ENCODE peak calls at places on chromosome 14, in nine cellular contexts. U is Panc1; N is CD8-positive, alpha-beta T cell; B is left ventricle myocardium inferior; K is A673; P is tibial artery; C is IMR-90; E is PC-9; O is PC-3. V is an unnamed sample.

GRCh38 chr14:56816575-56817391 is 6.5 kb upstream of the OTX2 start:
- DNase-seq in U (no peak), N (no peak), B (no peak), K (peak; percentile 67), P (no peak), C (no peak), E (no peak), O (no peak), V (no peak)

GRCh38 chr14:29648045-29648444 is 279.6 kb downstream of the PRKD1 start:
- DNase-seq in U (no peak), N (no peak), B (no peak), K (peak; percentile 24), P (no peak), C (peak; percentile 5), E (no peak), O (no peak), V (no peak)

GRCh38 chr14:101232340-101233015 is 328.8 kb upstream of the DIO3 start:
- DNase-seq in U (no peak), N (no peak), B (no peak), K (no peak), P (no peak), C (peak; percentile 24), E (no peak), O (no peak), V (no peak)

GRCh38 chr14:78164226-78164853 is 5.8 kb upstream of the NRXN3 start:
- DNase-seq in U (no peak), N (no peak), B (no peak), K (peak; percentile 34), P (no peak), C (no peak), E (no peak), O (peak; percentile 24), V (no peak)

GRCh38 chr14:67853207-67853606 is 33.6 kb downstream of the RAD51B start:
- DNase-seq in U (no peak), N (no peak), B (no peak), K (no peak), P (no peak), C (no peak), E (no peak), O (no peak), V (no peak)

GRCh38 chr14:61211476-61212262 is 69.5 kb downstream of the TMEM30B start:
- DNase-seq in U (no peak), N (no peak), B (no peak), K (no peak), P (no peak), C (no peak), E (no peak), O (no peak), V (no peak)

GRCh38 chr14:82999802-83000201 is 1466.1 kb upstream of the SEL1L start:
- DNase-seq in U (no peak), N (no peak), B (no peak), K (peak; percentile 55), P (no peak), C (peak; percentile 22), E (no peak), O (no peak), V (no peak)

GRCh38 chr14:104113631-104114420 is 24.6 kb upstream of the KIF26A start:
- DNase-seq in U (no peak), N (no peak), B (peak; percentile 8), K (no peak), P (peak; percentile 55), C (no peak), E (no peak), O (no peak), V (peak; percentile 4)

GRCh38 chr14:94364964-94365363 is 23.4 kb downstream of the SERPINA1 start:
- DNase-seq in U (no peak), N (no peak), B (no peak), K (no peak), P (no peak), C (no peak), E (no peak), O (no peak), V (no peak)

GRCh38 chr14:102768223-102769048 is 8.8 kb upstream of the TRAF3 start:
- DNase-seq in U (no peak), N (no peak), B (no peak), K (no peak), P (no peak), C (no peak), E (no peak), O (no peak), V (peak; percentile 40)

GRCh38 chr14:39988939-39989338 is 556.7 kb upstream of the FBXO33 start:
- DNase-seq in U (peak; percentile 5), N (no peak), B (no peak), K (peak; percentile 54), P (no peak), C (no peak), E (peak; percentile 35), O (peak; percentile 78), V (no peak)

GRCh38 chr14:101587403-101587998 is 26.2 kb downstream of the DIO3 start:
- DNase-seq in U (no peak), N (no peak), B (peak; percentile 9), K (no peak), P (no peak), C (no peak), E (no peak), O (no peak), V (no peak)

GRCh38 chr14:36941783-36942521 is 230.5 kb downstream of the SLC25A21 start:
- DNase-seq in U (peak; percentile 64), N (peak; percentile 3), B (peak; percentile 66), K (peak; percentile 82), P (peak; percentile 68), C (peak; percentile 64), E (peak; percentile 47), O (peak; percentile 88), V (peak; percentile 79)

GRCh38 chr14:55607386-55607785 is 27.4 kb downstream of the KTN1 start:
- DNase-seq in U (no peak), N (no peak), B (no peak), K (no peak), P (no peak), C (no peak), E (no peak), O (no peak), V (no peak)

GRCh38 chr14:55614304-55614703 is 34.3 kb downstream of the KTN1 start:
- DNase-seq in U (no peak), N (no peak), B (no peak), K (no peak), P (no peak), C (no peak), E (no peak), O (no peak), V (no peak)

GRCh38 chr14:55610717-55611370 is 30.8 kb downstream of the KTN1 start:
- DNase-seq in U (no peak), N (no peak), B (no peak), K (no peak), P (no peak), C (no peak), E (no peak), O (no peak), V (no peak)

GRCh38 chr14:55609681-55610080 is 29.7 kb downstream of the KTN1 start:
- DNase-seq in U (no peak), N (no peak), B (no peak), K (peak; percentile 25), P (no peak), C (peak; percentile 61), E (peak; percentile 49), O (peak; percentile 82), V (no peak)

DNA sequence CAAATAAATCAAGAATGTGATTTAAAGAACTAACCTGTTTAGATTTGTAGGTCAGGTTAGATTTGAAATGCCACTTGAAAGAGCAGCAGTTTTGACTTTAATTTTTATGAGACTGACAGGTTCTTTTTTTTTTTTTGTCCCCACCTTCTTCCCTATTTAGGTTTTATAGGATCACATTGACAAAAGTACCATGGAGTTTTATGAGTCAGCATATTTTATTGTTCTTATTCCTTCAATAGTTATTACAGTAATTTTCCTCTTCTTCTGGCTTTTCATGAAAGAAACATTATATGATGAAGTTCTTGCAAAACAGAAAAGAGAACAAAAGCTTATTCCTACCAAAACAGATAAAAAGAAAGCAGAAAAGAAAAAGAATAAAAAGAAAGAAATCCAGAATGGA is 31.9 kb downstream of the KTN1 start:
- DNase-seq in U (no peak), N (no peak), B (no peak), K (no peak), P (no peak), C (no peak), E (no peak), O (peak; percentile 47), V (no peak)
- H3K36me3 ChIP-seq in U (peaks cover 25% of the 10 kb centered on the region), N (no peaks in the 10 kb centered on the region), B (peaks cover 19% of the 10 kb centered on the region), K (peaks cover 10% of the 10 kb centered on the region), P (peaks cover 16% of the 10 kb centered on the region), C (peaks cover 11% of the 10 kb centered on the region), E (peaks cover 23% of the 10 kb centered on the region), O (peaks cover 26% of the 10 kb centered on the region), V (peaks cover 11% of the 10 kb centered on the region)

DNA sequence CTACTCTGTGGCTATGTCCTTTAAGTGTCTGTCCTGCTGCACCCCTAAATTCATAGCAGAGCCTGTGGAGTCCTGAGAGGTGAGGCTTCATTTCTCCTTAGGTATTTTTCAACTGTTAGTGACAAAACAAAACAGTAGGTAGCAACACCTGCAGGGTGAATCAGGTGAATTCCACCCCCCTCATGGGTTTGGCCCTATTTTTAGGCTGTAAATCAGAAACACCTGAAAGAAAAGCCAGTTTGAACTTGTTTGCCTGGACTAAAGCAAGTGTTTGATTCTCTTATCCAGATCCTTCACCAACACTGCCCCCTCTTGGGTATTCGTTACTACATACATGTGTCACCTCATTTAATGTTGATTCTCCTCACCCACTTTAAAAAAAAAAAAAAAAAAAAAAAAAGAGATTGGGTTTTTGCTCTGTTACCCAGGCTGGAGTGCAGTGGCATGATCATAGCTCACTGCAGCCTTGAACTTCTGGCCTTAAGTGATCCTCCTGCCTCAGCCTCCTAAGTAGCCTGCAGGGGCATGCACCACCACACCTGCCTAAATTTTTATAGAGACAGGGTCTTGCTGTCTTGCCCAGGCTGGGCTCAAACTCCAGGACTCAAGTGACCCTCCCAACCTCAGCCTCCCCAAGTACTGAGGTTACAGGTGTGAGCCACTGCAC is 10.3 kb downstream of the TBPL2 start:
- DNase-seq in U (no peak), N (no peak), B (no peak), K (peak; percentile 72), P (no peak), C (peak; percentile 86), E (peak; percentile 91), O (peak; percentile 97), V (peak; percentile 64)
- TF ChIP-seq CTCF in U (peak; percentile 66), N (peak; percentile 50), B (peak; percentile 57), K (peak; percentile 58), P (peak; percentile 42), C (peak; percentile 72), E (peak; percentile 64), O (peak; percentile 89), V (peak; percentile 47)

GRCh38 chr14:92676448-92677086 is 71.9 kb downstream of the LGMN start:
- DNase-seq in U (no peak), N (no peak), B (no peak), K (no peak), P (no peak), C (no peak), E (no peak), O (no peak), V (no peak)
- H3K36me3 ChIP-seq in U (no peaks in the 10 kb centered on the region), N (peaks cover 61% of the 10 kb centered on the region), B (peaks cover 29% of the 10 kb centered on the region), K (no peaks in the 10 kb centered on the region), P (peaks cover 51% of the 10 kb centered on the region), C (peaks cover 28% of the 10 kb centered on the region), E (peaks cover 4% of the 10 kb centered on the region), O (no peaks in the 10 kb centered on the region), V (no peaks in the 10 kb centered on the region)

DNA sequence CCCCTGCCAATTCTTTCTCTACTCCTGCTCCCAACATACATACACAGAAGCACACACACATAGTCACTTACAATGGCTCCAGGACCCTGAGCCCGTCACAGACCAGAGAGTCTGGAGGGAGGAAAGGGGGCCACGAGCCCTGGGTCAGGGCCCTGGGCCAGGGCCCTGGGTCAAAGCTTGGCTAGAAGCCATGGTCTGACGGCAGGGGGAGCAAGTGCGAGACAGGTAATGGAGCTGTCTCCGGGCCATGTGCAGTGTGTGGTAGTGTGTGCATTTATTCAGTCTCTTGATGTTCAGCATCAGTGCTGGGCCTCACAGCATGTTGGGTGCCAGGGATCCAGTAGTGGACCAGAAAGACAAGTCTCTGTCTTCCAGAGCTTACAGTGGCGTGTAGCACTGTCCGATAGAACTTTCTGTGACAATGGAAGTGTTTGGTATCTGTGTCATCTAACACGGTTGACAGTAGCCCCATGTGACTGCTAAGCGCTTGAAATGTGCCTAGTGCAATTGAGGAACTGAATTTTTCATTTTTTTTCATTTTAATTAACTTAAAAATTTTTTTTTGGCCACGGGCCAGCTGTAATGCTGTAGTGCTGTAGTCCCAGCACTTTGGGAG is 4.2 kb upstream of the RABGGTA start:
- DNase-seq in U (no peak), N (no peak), B (no peak), K (no peak), P (no peak), C (no peak), E (no peak), O (no peak), V (no peak)
- TF ChIP-seq CTCF in U (no peak), N (no peak), B (no peak), K (no peak), P (no peak), C (no peak), E (no peak), O (no peak), V (no peak)

V was measured in adrenal gland.